ENCODE peak calls at places on chromosome 17, in nine cellular contexts. X is cardiac fibroblast, V is sigmoid colon, R is A549, D is cardiac muscle cell, E is H9, C is mesothelial cell of epicardium, A is natural killer cell, G is mammary epithelial cell. W is an unnamed sample.

GRCh38 chr17:76204277-76204676 is 36.0 kb downstream of the RNF157 start:
- DNase-seq in X (peak), V (no peak), R (peak), D (peak), E (no peak), C (no peak), A (no peak), G (peak), W (peak)

GRCh38 chr17:48498168-48498840 is 32.5 kb downstream of the HOXB1 start:
- DNase-seq in X (no peak), V (no peak), R (no peak), D (no peak), E (no peak), C (no peak), A (no peak), G (no peak), W (no peak)

GRCh38 chr17:73522696-73523095 is 121.5 kb downstream of the SDK2 start:
- DNase-seq in X (no peak), V (no peak), R (no peak), D (no peak), E (no peak), C (no peak), A (no peak), G (no peak), W (no peak)

GRCh38 chr17:66964083-66964771 is at the start of gene CACNG4:
- DNase-seq in X (no peak), V (no peak), R (no peak), D (no peak), E (no peak), C (peak), A (no peak), G (no peak), W (no peak)

GRCh38 chr17:13346081-13346533 is 255.6 kb downstream of the HS3ST3A1 start:
- DNase-seq in X (peak), V (no peak), R (no peak), D (peak), E (peak), C (no peak), A (no peak), G (peak), W (peak)

GRCh38 chr17:4509402-4509801 is 10.7 kb downstream of the SPNS2 start:
- DNase-seq in X (no peak), V (peak), R (no peak), D (no peak), E (no peak), C (no peak), A (no peak), G (no peak), W (no peak)

GRCh38 chr17:51372345-51373004 is 112.1 kb downstream of the UTP18 start:
- DNase-seq in X (peak), V (no peak), R (peak), D (peak), E (peak), C (no peak), A (no peak), G (peak), W (no peak)

GRCh38 chr17:64244165-64244564 is 18.9 kb downstream of the TEX2 start:
- DNase-seq in X (no peak), V (no peak), R (no peak), D (peak), E (no peak), C (no peak), A (no peak), G (no peak), W (no peak)

GRCh38 chr17:17921192-17922082 is 50.8 kb downstream of the TOM1L2 start:
- DNase-seq in X (peak), V (peak), R (peak), D (peak), E (peak), C (no peak), A (no peak), G (peak), W (peak)

GRCh38 chr17:65191805-65192740 is 54.9 kb downstream of the RGS9 start:
- DNase-seq in X (peak), V (no peak), R (peak), D (peak), E (no peak), C (no peak), A (no peak), G (peak), W (no peak)

GRCh38 chr17:57281887-57282653 is 25.7 kb downstream of the MSI2 start:
- DNase-seq in X (no peak), V (no peak), R (no peak), D (no peak), E (no peak), C (no peak), A (no peak), G (no peak), W (no peak)

GRCh38 chr17:57293077-57293476 is 36.8 kb downstream of the MSI2 start:
- DNase-seq in X (no peak), V (no peak), R (no peak), D (no peak), E (no peak), C (peak), A (no peak), G (peak), W (no peak)

GRCh38 chr17:82754297-82755208 is 2.7 kb downstream of the TBCD start:
- DNase-seq in X (no peak), V (no peak), R (no peak), D (no peak), E (peak), C (no peak), A (no peak), G (peak), W (no peak)

GRCh38 chr17:31842416-31843381 is 16.3 kb downstream of the COPRS start:
- DNase-seq in X (peak), V (peak), R (peak), D (peak), E (peak), C (peak), A (peak), G (no peak), W (no peak)

GRCh38 chr17:58285422-58285810 is 4.7 kb upstream of the MPO start:
- DNase-seq in X (peak), V (peak), R (no peak), D (peak), E (no peak), C (no peak), A (no peak), G (no peak), W (no peak)

GRCh38 chr17:72392056-72393010 is 271.5 kb downstream of the SOX9 start:
- DNase-seq in X (peak), V (no peak), R (no peak), D (peak), E (no peak), C (no peak), A (no peak), G (no peak), W (no peak)

GRCh38 chr17:74332017-74332650 is 6.1 kb downstream of the KIF19 start:
- DNase-seq in X (no peak), V (no peak), R (no peak), D (no peak), E (no peak), C (no peak), A (no peak), G (no peak), W (no peak)

GRCh38 chr17:71500761-71501555 is 619.9 kb upstream of the SOX9 start:
- DNase-seq in X (peak), V (no peak), R (no peak), D (peak), E (no peak), C (no peak), A (no peak), G (peak), W (no peak)

GRCh38 chr17:82650723-82651122 is 2.5 kb upstream of the WDR45B start:
- DNase-seq in X (no peak), V (no peak), R (no peak), D (no peak), E (no peak), C (no peak), A (no peak), G (no peak), W (no peak)

GRCh38 chr17:418421-418751 is 65.8 kb upstream of the RPH3AL start:
- DNase-seq in X (no peak), V (no peak), R (no peak), D (no peak), E (no peak), C (no peak), A (no peak), G (no peak), W (no peak)

GRCh38 chr17:76199466-76199865 is 40.8 kb downstream of the RNF157 start:
- DNase-seq in X (no peak), V (no peak), R (no peak), D (no peak), E (no peak), C (no peak), A (no peak), G (no peak), W (no peak)

GRCh38 chr17:70848785-70849184 is 679.5 kb downstream of the KCNJ2 start:
- DNase-seq in X (peak), V (no peak), R (no peak), D (peak), E (no peak), C (no peak), A (no peak), G (no peak), W (no peak)

GRCh38 chr17:12545877-12546513 is 119.7 kb upstream of the MYOCD start:
- DNase-seq in X (peak), V (no peak), R (peak), D (peak), E (peak), C (no peak), A (no peak), G (no peak), W (no peak)

GRCh38 chr17:45302649-45303173 is 14.1 kb downstream of the MAP3K14 start:
- DNase-seq in X (peak), V (no peak), R (no peak), D (peak), E (no peak), C (no peak), A (no peak), G (peak), W (no peak)

GRCh38 chr17:58156839-58157803 is 8.9 kb downstream of the OR4D1 start:
- DNase-seq in X (peak), V (no peak), R (peak), D (peak), E (peak), C (no peak), A (peak), G (peak), W (no peak)

GRCh38 chr17:63349478-63350000 is 96.6 kb downstream of the CYB561 start:
- DNase-seq in X (peak), V (no peak), R (no peak), D (peak), E (no peak), C (no peak), A (no peak), G (no peak), W (peak)

GRCh38 chr17:2975469-2975958 is 87.9 kb downstream of the OR1D5 start:
- DNase-seq in X (no peak), V (peak), R (no peak), D (peak), E (peak), C (no peak), A (no peak), G (peak), W (no peak)

GRCh38 chr17:63932008-63932561 is at the start of gene CD79B:
- DNase-seq in X (no peak), V (no peak), R (no peak), D (no peak), E (no peak), C (no peak), A (peak), G (no peak), W (no peak)

GRCh38 chr17:352421-353212 is at the start of gene RPH3AL:
- DNase-seq in X (peak), V (no peak), R (peak), D (peak), E (peak), C (no peak), A (no peak), G (no peak), W (no peak)

GRCh38 chr17:28684963-28685362 is 23.0 kb downstream of the SUPT6H start:
- DNase-seq in X (peak), V (peak), R (peak), D (peak), E (no peak), C (no peak), A (no peak), G (no peak), W (no peak)
- TF ChIP-seq CTCF in X (no peak), V (no peak), R (peak), D (no peak), E (no peak), C (no peak), A (no peak), G (no peak), W (no peak)

GRCh38 chr17:40791808-40792436 is 7.8 kb downstream of the KRT28 start:
- DNase-seq in X (peak), V (no peak), R (peak), D (peak), E (no peak), C (no peak), A (no peak), G (peak), W (no peak)
- TF ChIP-seq CTCF in X (peak), V (peak), R (peak), D (peak), E (peak), C (peak), A (no peak), G (peak), W (peak)

GRCh38 chr17:35871415-35871814 is 2.7 kb upstream of the HEATR9 start:
- DNase-seq in X (no peak), V (no peak), R (no peak), D (peak), E (peak), C (no peak), A (no peak), G (no peak), W (no peak)
- TF ChIP-seq CTCF in X (no peak), V (no peak), R (no peak), D (no peak), E (peak), C (no peak), A (no peak), G (no peak), W (no peak)

GRCh38 chr17:34892864-34893263 is 68.4 kb downstream of the CCT6B start:
- DNase-seq in X (no peak), V (no peak), R (peak), D (peak), E (peak), C (no peak), A (no peak), G (no peak), W (no peak)
- TF ChIP-seq CTCF in X (peak), V (no peak), R (peak), D (peak), E (peak), C (no peak), A (no peak), G (peak), W (peak)

DNA sequence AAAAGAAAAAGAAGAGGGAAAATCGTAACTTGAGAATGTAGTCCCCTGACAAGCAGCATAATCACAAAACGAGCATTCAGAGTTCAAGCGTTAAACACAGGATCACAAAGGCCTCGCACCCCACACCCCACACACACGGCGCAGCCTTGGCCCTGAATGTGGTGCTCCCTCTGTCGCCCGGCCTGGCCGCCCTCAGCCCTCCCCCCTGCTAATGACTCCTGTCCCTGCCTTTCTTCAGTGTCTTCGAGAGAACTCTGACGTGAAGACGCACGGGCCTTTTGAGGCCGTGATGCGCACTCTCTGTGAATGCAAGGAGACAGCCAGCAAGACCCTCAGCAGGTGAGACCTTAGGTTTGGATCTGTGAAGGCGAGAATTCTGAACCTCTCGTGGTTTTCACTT is 47.5 kb upstream of the ENDOV start:
- DNase-seq in X (no peak), V (peak), R (no peak), D (no peak), E (no peak), C (no peak), A (no peak), G (no peak), W (no peak)
- TF ChIP-seq CTCF in X (no peak), V (no peak), R (no peak), D (no peak), E (no peak), C (no peak), A (no peak), G (no peak), W (no peak)

GRCh38 chr17:1650731-1651558 is 1.3 kb upstream of the RILP start:
- DNase-seq in X (no peak), V (no peak), R (no peak), D (no peak), E (peak), C (no peak), A (no peak), G (no peak), W (no peak)

GRCh38 chr17:1649844-1650409 is at the start of gene RILP:
- DNase-seq in X (peak), V (peak), R (peak), D (peak), E (peak), C (no peak), A (no peak), G (peak), W (no peak)

GRCh38 chr17:1649116-1649843 is 386 bp downstream of the RILP start:
- DNase-seq in X (peak), V (peak), R (peak), D (peak), E (no peak), C (peak), A (peak), G (peak), W (no peak)

GRCh38 chr17:1647802-1648581 is 1.7 kb downstream of the RILP start:
- DNase-seq in X (peak), V (peak), R (no peak), D (peak), E (peak), C (no peak), A (no peak), G (no peak), W (no peak)

GRCh38 chr17:1648582-1649115 is 1.0 kb downstream of the RILP start:
- DNase-seq in X (peak), V (peak), R (peak), D (peak), E (peak), C (peak), A (peak), G (peak), W (peak)
- TF ChIP-seq CTCF in X (peak), V (peak), R (peak), D (peak), E (peak), C (peak), A (peak), G (peak), W (peak)

GRCh38 chr17:49603720-49604119 is 28.0 kb downstream of the NXPH3 start:
- DNase-seq in X (peak), V (no peak), R (no peak), D (peak), E (no peak), C (no peak), A (no peak), G (no peak), W (no peak)
- TF ChIP-seq CTCF in X (peak), V (peak), R (no peak), D (peak), E (peak), C (no peak), A (no peak), G (no peak), W (no peak)

W was measured in AG04449.